ENCODE peak calls at places on chromosomes 4 and X, in eight cellular contexts. X, A, P, Z, G, R, M and J are unnamed samples.

GRCh38 chrX:39253551-39253950 is 452.3 kb downstream of the MID1IP1 start:
- DNase-seq in X (no peak), A (no peak), P (no peak), Z (no peak), G (no peak), R (no peak), M (no peak), J (no peak)

GRCh38 chr4:110516106-110516922 is 40.4 kb downstream of the ENPEP start:
- DNase-seq in X (peak), A (peak), P (peak), Z (peak), G (peak), R (peak), M (peak), J (no peak)

GRCh38 chr4:133594246-133595207 is 445.4 kb downstream of the PCDH10 start:
- DNase-seq in X (no peak), A (no peak), P (no peak), Z (no peak), G (no peak), R (no peak), M (no peak), J (no peak)

GRCh38 chrX:104864296-104864695 is 298.3 kb downstream of the IL1RAPL2 start:
- DNase-seq in X (no peak), A (no peak), P (no peak), Z (no peak), G (no peak), R (no peak), M (no peak), J (no peak)

GRCh38 chr4:146059865-146060264 is 115.7 kb upstream of the LSM6 start:
- DNase-seq in X (no peak), A (no peak), P (no peak), Z (no peak), G (no peak), R (no peak), M (no peak), J (no peak)

GRCh38 chr4:177442623-177443155 is 452 bp upstream of the AGA start:
- DNase-seq in X (peak), A (no peak), P (no peak), Z (no peak), G (no peak), R (no peak), M (no peak), J (no peak)

GRCh38 chr4:37889849-37890500 is 909 bp upstream of the TBC1D1 start:
- DNase-seq in X (peak), A (peak), P (no peak), Z (no peak), G (no peak), R (no peak), M (peak), J (no peak)

GRCh38 chr4:76301068-76301774 is 5.3 kb upstream of the STBD1 start:
- DNase-seq in X (no peak), A (no peak), P (no peak), Z (no peak), G (no peak), R (no peak), M (peak), J (no peak)

GRCh38 chr4:16667464-16667863 is 231.0 kb downstream of the LDB2 start:
- DNase-seq in X (no peak), A (no peak), P (no peak), Z (no peak), G (no peak), R (no peak), M (no peak), J (no peak)

GRCh38 chr4:121011138-121011537 is 61.2 kb downstream of the NDNF start:
- DNase-seq in X (no peak), A (no peak), P (no peak), Z (no peak), G (no peak), R (no peak), M (no peak), J (no peak)

GRCh38 chr4:98544141-98544817 is 114.1 kb downstream of the TSPAN5 start:
- DNase-seq in X (no peak), A (no peak), P (no peak), Z (no peak), G (no peak), R (no peak), M (no peak), J (no peak)

GRCh38 chr4:13527983-13528822 is 16.1 kb downstream of the NKX3-2 start:
- DNase-seq in X (no peak), A (no peak), P (no peak), Z (no peak), G (no peak), R (no peak), M (no peak), J (no peak)

GRCh38 chrX:64758047-64758446 is 218.2 kb downstream of the ZC4H2 start:
- DNase-seq in X (no peak), A (no peak), P (no peak), Z (no peak), G (no peak), R (no peak), M (no peak), J (no peak)